ENCODE peak calls at places on chromosome 1, in four cellular contexts. X is pancreas, U is mesothelial cell of epicardium, Z is choroid plexus epithelial cell. G is an unnamed sample.
A peak's percentile ranks its signal among the peaks of the same experiment; 100 is the strongest.

GRCh38 chr1:84632975-84633427 is 57.3 kb downstream of the SSX2IP start:
- DNase-seq in Z (peak; percentile 50), U (no peak), X (no peak), G (peak; percentile 76)

GRCh38 chr1:205519541-205520131 is 15.2 kb downstream of the CDK18 start:
- DNase-seq in U (no peak), Z (no peak), X (no peak), G (no peak)

GRCh38 chr1:222171005-222171404 is 376.9 kb downstream of the HHIPL2 start:
- DNase-seq in X (no peak), U (no peak), Z (peak; percentile 79), G (peak; percentile 56)

GRCh38 chr1:223401873-223402789 is 8.9 kb downstream of the CCDC185 start:
- DNase-seq in Z (peak; percentile 17), U (no peak), X (no peak), G (peak; percentile 73)

GRCh38 chr1:174968750-174969244 is 30.9 kb upstream of the CACYBP start:
- DNase-seq in U (no peak), X (no peak), Z (peak; percentile 98), G (peak; percentile 90)

GRCh38 chr1:28503117-28503516 is 2.7 kb upstream of the RCC1 start:
- DNase-seq in Z (no peak), U (no peak), X (no peak), G (no peak)

GRCh38 chr1:177174921-177175634 is 4.3 kb downstream of the BRINP2 start:
- DNase-seq in Z (no peak), X (no peak), U (no peak), G (no peak)

GRCh38 chr1:33181038-33181861 is 593 bp downstream of the TRIM62 start:
- DNase-seq in U (peak; percentile 40), X (peak; percentile 68), Z (peak; percentile 68), G (peak; percentile 51)

GRCh38 chr1:231679109-231679508 is 52.5 kb downstream of the DISC1 start:
- DNase-seq in Z (no peak), X (no peak), U (no peak), G (no peak)

GRCh38 chr1:171142451-171143121 is 42.5 kb upstream of the FMO2 start:
- DNase-seq in X (no peak), Z (peak; percentile 93), U (no peak), G (peak; percentile 86)
- TF ChIP-seq CTCF in X (no peak), Z (peak; percentile 1), U (no peak), G (no peak)

GRCh38 chr1:63843884-63844283 is 70.1 kb downstream of the ROR1 start:
- DNase-seq in Z (no peak), X (no peak), U (no peak), G (no peak)

GRCh38 chr1:63843010-63843409 is 69.2 kb downstream of the ROR1 start:
- DNase-seq in X (no peak), Z (no peak), U (no peak), G (no peak)

GRCh38 chr1:63845346-63845745 is 71.5 kb downstream of the ROR1 start:
- DNase-seq in U (no peak), Z (no peak), X (no peak), G (no peak)

GRCh38 chr1:63848764-63849548 is 75.1 kb downstream of the ROR1 start:
- DNase-seq in Z (no peak), X (no peak), U (no peak), G (no peak)

GRCh38 chr1:63847308-63847910 is 73.6 kb downstream of the ROR1 start:
- DNase-seq in X (no peak), U (no peak), Z (no peak), G (no peak)
- TF ChIP-seq CTCF in X (no peak), U (no peak), Z (peak; percentile 3), G (no peak)

GRCh38 chr1:111441573-111442192 is 7.4 kb downstream of the WDR77 start:
- DNase-seq in X (no peak), Z (peak; percentile 59), U (no peak), G (no peak)
- TF ChIP-seq CTCF in X (no peak), Z (peak; percentile 78), U (no peak), G (peak; percentile 70)

GRCh38 chr1:7610106-7610731 is 160.9 kb upstream of the VAMP3 start:
- DNase-seq in X (no peak), U (peak; percentile 1), Z (no peak), G (no peak)

GRCh38 chr1:7608628-7609295 is 162.3 kb upstream of the VAMP3 start:
- DNase-seq in X (peak; percentile 44), U (peak; percentile 10), Z (peak; percentile 49), G (no peak)

GRCh38 chr1:7611421-7612010 is 159.6 kb upstream of the VAMP3 start:
- DNase-seq in Z (no peak), U (peak; percentile 8), X (peak; percentile 41), G (no peak)

GRCh38 chr1:7609311-7609994 is 161.6 kb upstream of the VAMP3 start:
- DNase-seq in X (peak; percentile 59), Z (no peak), U (peak; percentile 1), G (no peak)

GRCh38 chr1:7610936-7611335 is 160.2 kb upstream of the VAMP3 start:
- DNase-seq in Z (no peak), X (no peak), U (peak; percentile 5), G (no peak)
- TF ChIP-seq CTCF in Z (no peak), X (no peak), U (no peak), G (no peak)

GRCh38 chr1:229086091-229086490 is 184.8 kb upstream of the RAB4A start:
- DNase-seq in X (no peak), Z (no peak), U (no peak), G (no peak)
- TF ChIP-seq CTCF in X (no peak), Z (no peak), U (no peak), G (no peak)

GRCh38 chr1:6347641-6348487 is 45.7 kb downstream of the ACOT7 start:
- DNase-seq in X (peak; percentile 74), U (no peak), Z (peak; percentile 48), G (peak; percentile 29)
- TF ChIP-seq CTCF in X (peak; percentile 31), U (peak; percentile 35), Z (peak; percentile 89), G (peak; percentile 77)

GRCh38 chr1:40787733-40788560 is 4.4 kb downstream of the KCNQ4 start:
- DNase-seq in Z (no peak), X (no peak), U (no peak), G (no peak)
- TF ChIP-seq CTCF in Z (no peak), X (no peak), U (no peak), G (no peak)

GRCh38 chr1:50582346-50582745 is 159.1 kb upstream of the DMRTA2 start:
- DNase-seq in X (no peak), Z (no peak), U (no peak), G (no peak)
- TF ChIP-seq CTCF in X (no peak), Z (no peak), U (no peak), G (no peak)

GRCh38 chr1:106344494-106344893 is 712.0 kb upstream of the PRMT6 start:
- DNase-seq in Z (no peak), X (no peak), U (no peak), G (no peak)
- TF ChIP-seq CTCF in Z (no peak), X (no peak), U (no peak), G (no peak)

G was measured in astrocyte of the spinal cord.